ENCODE peak calls at places on chromosomes 7 and 10, in six cellular contexts. One of them, this sample, is unnamed.
A peak's percentile ranks its signal among the peaks of the same experiment; 100 is the strongest.

GRCh38 chr7:150942591-150943452 is 35.3 kb downstream of the KCNH2 start:
- DNase-seq in choroid plexus epithelial cell: no peak
- DNase-seq in neural progenitor cell: no peak
- DNase-seq in GM23248: no peak
- DNase-seq in NAMALWA: no peak
- DNase-seq in activated naive CD4-positive, alpha-beta T cell treated with Interleukin-2 at 50 U/mL for 16 hours: no peak
- DNase-seq in this sample: no peak

GRCh38 chr7:129066290-129067131 is 11.6 kb upstream of the TNPO3 start:
- DNase-seq in choroid plexus epithelial cell: peak; percentile 74
- DNase-seq in neural progenitor cell: no peak
- DNase-seq in GM23248: peak; percentile 91
- DNase-seq in NAMALWA: peak; percentile 24
- DNase-seq in activated naive CD4-positive, alpha-beta T cell treated with Interleukin-2 at 50 U/mL for 16 hours: no peak
- DNase-seq in this sample: no peak

GRCh38 chr10:3203198-3203597 is 30.6 kb upstream of the PITRM1 start:
- DNase-seq in choroid plexus epithelial cell: no peak
- DNase-seq in neural progenitor cell: no peak
- DNase-seq in GM23248: no peak
- DNase-seq in NAMALWA: no peak
- DNase-seq in activated naive CD4-positive, alpha-beta T cell treated with Interleukin-2 at 50 U/mL for 16 hours: no peak
- DNase-seq in this sample: no peak

GRCh38 chr7:114082934-114083647 is 164.3 kb upstream of the PPP1R3A start:
- DNase-seq in choroid plexus epithelial cell: no peak
- DNase-seq in neural progenitor cell: peak; percentile 68
- DNase-seq in GM23248: peak; percentile 54
- DNase-seq in NAMALWA: no peak
- DNase-seq in activated naive CD4-positive, alpha-beta T cell treated with Interleukin-2 at 50 U/mL for 16 hours: no peak
- DNase-seq in this sample: no peak

GRCh38 chr10:72088879-72089585 is 681 bp upstream of the SPOCK2 start:
- DNase-seq in choroid plexus epithelial cell: peak; percentile 41
- DNase-seq in neural progenitor cell: peak; percentile 60
- DNase-seq in GM23248: peak; percentile 30
- DNase-seq in NAMALWA: peak; percentile 46
- DNase-seq in activated naive CD4-positive, alpha-beta T cell treated with Interleukin-2 at 50 U/mL for 16 hours: peak; percentile 57
- DNase-seq in this sample: no peak

GRCh38 chr10:99529483-99530107 is 3.1 kb upstream of the NKX2-3 start:
- DNase-seq in choroid plexus epithelial cell: no peak
- DNase-seq in neural progenitor cell: peak; percentile 68
- DNase-seq in GM23248: no peak
- DNase-seq in NAMALWA: no peak
- DNase-seq in activated naive CD4-positive, alpha-beta T cell treated with Interleukin-2 at 50 U/mL for 16 hours: no peak
- DNase-seq in this sample: no peak

GRCh38 chr7:94421711-94422110 is 27.0 kb downstream of the COL1A2 start:
- DNase-seq in choroid plexus epithelial cell: peak; percentile 35
- DNase-seq in neural progenitor cell: no peak
- DNase-seq in GM23248: peak; percentile 33
- DNase-seq in NAMALWA: no peak
- DNase-seq in activated naive CD4-positive, alpha-beta T cell treated with Interleukin-2 at 50 U/mL for 16 hours: no peak
- DNase-seq in this sample: no peak

GRCh38 chr10:91162050-91162494 is 58.4 kb upstream of the PCGF5 start:
- DNase-seq in choroid plexus epithelial cell: peak; percentile 25
- DNase-seq in neural progenitor cell: no peak
- DNase-seq in GM23248: peak; percentile 72
- DNase-seq in NAMALWA: peak; percentile 28
- DNase-seq in activated naive CD4-positive, alpha-beta T cell treated with Interleukin-2 at 50 U/mL for 16 hours: peak; percentile 34
- DNase-seq in this sample: peak; percentile 13

GRCh38 chr7:116182023-116182422 is 28.3 kb upstream of the TES start:
- DNase-seq in choroid plexus epithelial cell: no peak
- DNase-seq in neural progenitor cell: no peak
- DNase-seq in GM23248: no peak
- DNase-seq in NAMALWA: no peak
- DNase-seq in activated naive CD4-positive, alpha-beta T cell treated with Interleukin-2 at 50 U/mL for 16 hours: no peak
- DNase-seq in this sample: no peak

GRCh38 chr10:99535764-99536399 is 3.1 kb downstream of the NKX2-3 start:
- DNase-seq in choroid plexus epithelial cell: no peak
- DNase-seq in neural progenitor cell: peak; percentile 49
- DNase-seq in GM23248: no peak
- DNase-seq in NAMALWA: no peak
- DNase-seq in activated naive CD4-positive, alpha-beta T cell treated with Interleukin-2 at 50 U/mL for 16 hours: no peak
- DNase-seq in this sample: no peak

GRCh38 chr7:33677556-33677955 is 227.8 kb upstream of the BMPER start:
- DNase-seq in choroid plexus epithelial cell: peak; percentile 68
- DNase-seq in neural progenitor cell: no peak
- DNase-seq in GM23248: peak; percentile 54
- DNase-seq in NAMALWA: no peak
- DNase-seq in activated naive CD4-positive, alpha-beta T cell treated with Interleukin-2 at 50 U/mL for 16 hours: no peak
- DNase-seq in this sample: peak; percentile 47

GRCh38 chr10:132460691-132461090 is 63.7 kb downstream of the PWWP2B start:
- DNase-seq in choroid plexus epithelial cell: no peak
- DNase-seq in neural progenitor cell: no peak
- DNase-seq in GM23248: no peak
- DNase-seq in NAMALWA: no peak
- DNase-seq in activated naive CD4-positive, alpha-beta T cell treated with Interleukin-2 at 50 U/mL for 16 hours: no peak
- DNase-seq in this sample: no peak

GRCh38 chr7:78953090-78953489 is 500.4 kb downstream of the MAGI2 start:
- DNase-seq in choroid plexus epithelial cell: no peak
- DNase-seq in neural progenitor cell: no peak
- DNase-seq in GM23248: no peak
- DNase-seq in NAMALWA: no peak
- DNase-seq in activated naive CD4-positive, alpha-beta T cell treated with Interleukin-2 at 50 U/mL for 16 hours: no peak
- DNase-seq in this sample: no peak

GRCh38 chr10:86178401-86179142 is 188.0 kb downstream of the GRID1 start:
- DNase-seq in choroid plexus epithelial cell: peak; percentile 2
- DNase-seq in neural progenitor cell: peak; percentile 74
- DNase-seq in GM23248: peak; percentile 32
- DNase-seq in NAMALWA: peak; percentile 13
- DNase-seq in activated naive CD4-positive, alpha-beta T cell treated with Interleukin-2 at 50 U/mL for 16 hours: no peak
- DNase-seq in this sample: no peak

GRCh38 chr10:33040436-33040835 is 82.4 kb upstream of the ITGB1 start:
- DNase-seq in choroid plexus epithelial cell: no peak
- DNase-seq in neural progenitor cell: no peak
- DNase-seq in GM23248: no peak
- DNase-seq in NAMALWA: no peak
- DNase-seq in activated naive CD4-positive, alpha-beta T cell treated with Interleukin-2 at 50 U/mL for 16 hours: no peak
- DNase-seq in this sample: no peak

GRCh38 chr7:137682596-137682995 is 164.2 kb downstream of the DGKI start:
- DNase-seq in choroid plexus epithelial cell: peak; percentile 35
- DNase-seq in neural progenitor cell: no peak
- DNase-seq in GM23248: peak; percentile 93
- DNase-seq in NAMALWA: no peak
- DNase-seq in activated naive CD4-positive, alpha-beta T cell treated with Interleukin-2 at 50 U/mL for 16 hours: no peak
- DNase-seq in this sample: peak; percentile 65

GRCh38 chr10:131179386-131179785 is 132.1 kb downstream of the TCERG1L start:
- DNase-seq in choroid plexus epithelial cell: no peak
- DNase-seq in neural progenitor cell: peak; percentile 23
- DNase-seq in GM23248: no peak
- DNase-seq in NAMALWA: no peak
- DNase-seq in activated naive CD4-positive, alpha-beta T cell treated with Interleukin-2 at 50 U/mL for 16 hours: no peak
- DNase-seq in this sample: no peak

GRCh38 chr10:110029448-110029847 is 21.7 kb downstream of the ADD3 start:
- DNase-seq in choroid plexus epithelial cell: no peak
- DNase-seq in neural progenitor cell: no peak
- DNase-seq in GM23248: peak; percentile 70
- DNase-seq in NAMALWA: no peak
- DNase-seq in activated naive CD4-positive, alpha-beta T cell treated with Interleukin-2 at 50 U/mL for 16 hours: no peak
- DNase-seq in this sample: no peak

GRCh38 chr7:2720024-2720423 is 32.0 kb downstream of the AMZ1 start:
- DNase-seq in choroid plexus epithelial cell: no peak
- DNase-seq in neural progenitor cell: no peak
- DNase-seq in GM23248: no peak
- DNase-seq in NAMALWA: no peak
- DNase-seq in activated naive CD4-positive, alpha-beta T cell treated with Interleukin-2 at 50 U/mL for 16 hours: peak; percentile 47
- DNase-seq in this sample: no peak

GRCh38 chr7:158371856-158372255 is 215.8 kb downstream of the PTPRN2 start:
- DNase-seq in choroid plexus epithelial cell: no peak
- DNase-seq in neural progenitor cell: no peak
- DNase-seq in GM23248: no peak
- DNase-seq in NAMALWA: no peak
- DNase-seq in activated naive CD4-positive, alpha-beta T cell treated with Interleukin-2 at 50 U/mL for 16 hours: no peak
- DNase-seq in this sample: no peak

GRCh38 chr7:22477876-22478450 is 22.0 kb downstream of the STEAP1B start:
- DNase-seq in choroid plexus epithelial cell: no peak
- DNase-seq in neural progenitor cell: peak; percentile 49
- DNase-seq in GM23248: no peak
- DNase-seq in NAMALWA: no peak
- DNase-seq in activated naive CD4-positive, alpha-beta T cell treated with Interleukin-2 at 50 U/mL for 16 hours: no peak
- DNase-seq in this sample: no peak

GRCh38 chr10:34154371-34154770 is 660.7 kb downstream of the PARD3 start:
- DNase-seq in choroid plexus epithelial cell: no peak
- DNase-seq in neural progenitor cell: no peak
- DNase-seq in GM23248: no peak
- DNase-seq in NAMALWA: no peak
- DNase-seq in activated naive CD4-positive, alpha-beta T cell treated with Interleukin-2 at 50 U/mL for 16 hours: no peak
- DNase-seq in this sample: no peak

GRCh38 chr10:14247650-14248258 is 83.0 kb downstream of the FRMD4A start:
- DNase-seq in choroid plexus epithelial cell: no peak
- DNase-seq in neural progenitor cell: no peak
- DNase-seq in GM23248: no peak
- DNase-seq in NAMALWA: no peak
- DNase-seq in activated naive CD4-positive, alpha-beta T cell treated with Interleukin-2 at 50 U/mL for 16 hours: no peak
- DNase-seq in this sample: no peak

GRCh38 chr10:77197544-77197943 is 440.1 kb downstream of the KCNMA1 start:
- DNase-seq in choroid plexus epithelial cell: no peak
- DNase-seq in neural progenitor cell: no peak
- DNase-seq in GM23248: no peak
- DNase-seq in NAMALWA: no peak
- DNase-seq in activated naive CD4-positive, alpha-beta T cell treated with Interleukin-2 at 50 U/mL for 16 hours: no peak
- DNase-seq in this sample: no peak

GRCh38 chr7:1743481-1744230 is 73.6 kb downstream of the ELFN1 start:
- DNase-seq in choroid plexus epithelial cell: no peak
- DNase-seq in neural progenitor cell: no peak
- DNase-seq in GM23248: no peak
- DNase-seq in NAMALWA: no peak
- DNase-seq in activated naive CD4-positive, alpha-beta T cell treated with Interleukin-2 at 50 U/mL for 16 hours: no peak
- DNase-seq in this sample: no peak

GRCh38 chr7:81638216-81638615 is 131.6 kb downstream of the HGF start:
- DNase-seq in choroid plexus epithelial cell: peak; percentile 89
- DNase-seq in neural progenitor cell: no peak
- DNase-seq in GM23248: peak; percentile 95
- DNase-seq in NAMALWA: no peak
- DNase-seq in activated naive CD4-positive, alpha-beta T cell treated with Interleukin-2 at 50 U/mL for 16 hours: no peak
- DNase-seq in this sample: peak; percentile 78

GRCh38 chr10:24912214-24912613 is 40.2 kb downstream of the PRTFDC1 start:
- DNase-seq in choroid plexus epithelial cell: peak; percentile 58
- DNase-seq in neural progenitor cell: no peak
- DNase-seq in GM23248: peak; percentile 35
- DNase-seq in NAMALWA: no peak
- DNase-seq in activated naive CD4-positive, alpha-beta T cell treated with Interleukin-2 at 50 U/mL for 16 hours: no peak
- DNase-seq in this sample: no peak

This sample was measured in HS-5.